ENCODE peak calls at places on chromosomes 7 and 10, in seven cellular contexts. Q is hepatic stellate cell; M is A673; N is islet precursor cell; G is activated CD4-positive, alpha-beta T cell treated with anti-CD3 and anti-CD28 coated beads for 36 hours; Z is fibroblast of pulmonary artery; U is EH. B is an unnamed sample.

GRCh38 chr7:148545172-148545571 is 45.4 kb upstream of the C7orf33 start:
- DNase-seq in G (no peak), Z (no peak), M (no peak), Q (no peak), N (no peak), U (no peak), B (no peak)

GRCh38 chr10:30247704-30248103 is 101.4 kb downstream of the MTPAP start:
- DNase-seq in N (no peak), G (no peak), U (no peak), Q (no peak), Z (no peak), M (no peak), B (no peak)

GRCh38 chr7:92763636-92764423 is 72.5 kb downstream of the CDK6 start:
- DNase-seq in U (peak; percentile 85), N (peak; percentile 83), Q (peak; percentile 26), G (no peak), M (peak; percentile 77), Z (peak; percentile 65), B (peak; percentile 51)

GRCh38 chr7:143322646-143323343 is 6.9 kb downstream of the CLCN1 start:
- DNase-seq in Z (no peak), G (no peak), Q (no peak), M (no peak), N (no peak), U (no peak), B (no peak)

GRCh38 chr10:15743443-15743842 is 23.7 kb upstream of the ITGA8 start:
- DNase-seq in U (no peak), N (no peak), Q (no peak), M (no peak), Z (no peak), G (no peak), B (no peak)

GRCh38 chr10:130809761-130810515 is 501.6 kb downstream of the TCERG1L start:
- DNase-seq in Z (no peak), M (peak; percentile 22), U (no peak), Q (no peak), N (peak; percentile 51), G (no peak), B (no peak)

GRCh38 chr10:5861269-5862031 is 28.2 kb downstream of the ANKRD16 start:
- DNase-seq in M (no peak), Z (peak; percentile 68), U (peak; percentile 95), G (no peak), N (no peak), Q (peak; percentile 87), B (peak; percentile 90)

GRCh38 chr7:30727061-30727945 is 24.6 kb upstream of the INMT start:
- DNase-seq in N (peak; percentile 67), M (no peak), U (peak; percentile 19), Z (no peak), Q (no peak), G (peak; percentile 69), B (no peak)

GRCh38 chr10:33115720-33116119 is 157.7 kb upstream of the ITGB1 start:
- DNase-seq in N (no peak), Q (no peak), U (peak; percentile 60), M (no peak), Z (peak; percentile 60), G (no peak), B (peak; percentile 81)

GRCh38 chr10:59628456-59628855 is 81.2 kb downstream of the SLC16A9 start:
- DNase-seq in Q (no peak), M (no peak), U (no peak), Z (no peak), G (no peak), N (no peak), B (no peak)

GRCh38 chr10:105837951-105838350 is 1196.9 kb downstream of the SORCS3 start:
- DNase-seq in Z (peak; percentile 39), Q (no peak), N (no peak), M (peak; percentile 52), U (peak; percentile 3), G (no peak), B (peak; percentile 8)

GRCh38 chr7:133688483-133689239 is 435.8 kb downstream of the EXOC4 start:
- DNase-seq in G (no peak), U (peak; percentile 76), Z (peak; percentile 61), Q (no peak), M (no peak), N (no peak), B (no peak)

GRCh38 chr10:71383972-71384687 is 12.6 kb upstream of the CDH23 start:
- DNase-seq in N (peak; percentile 84), M (peak; percentile 75), Q (peak; percentile 75), G (peak; percentile 87), Z (peak; percentile 48), U (peak; percentile 46), B (peak; percentile 28)

GRCh38 chr10:113585949-113586348 is 33.1 kb downstream of the HABP2 start:
- DNase-seq in U (no peak), N (no peak), M (no peak), Q (no peak), G (no peak), Z (no peak), B (no peak)

GRCh38 chr7:75704928-75705327 is 33.8 kb downstream of the HIP1 start:
- DNase-seq in G (no peak), Q (no peak), Z (no peak), N (no peak), U (no peak), M (no peak), B (no peak)

GRCh38 chr10:70923696-70924095 is 35.3 kb upstream of the PCBD1 start:
- DNase-seq in Z (no peak), M (no peak), U (no peak), N (no peak), Q (no peak), G (no peak), B (no peak)

GRCh38 chr10:84074521-84074920 is 64.8 kb upstream of the GHITM start:
- DNase-seq in N (no peak), Q (no peak), M (no peak), Z (no peak), G (no peak), U (no peak), B (peak; percentile 61)

GRCh38 chr10:132590752-132591121 is 53.1 kb downstream of the INPP5A start:
- DNase-seq in N (no peak), G (no peak), Q (no peak), M (no peak), U (no peak), Z (no peak), B (peak; percentile 27)

GRCh38 chr10:7855205-7855604 is 36.9 kb downstream of the TAF3 start:
- DNase-seq in Z (no peak), M (no peak), U (no peak), G (no peak), Q (no peak), N (peak; percentile 94), B (peak; percentile 6)

GRCh38 chr7:36758879-36759278 is 34.6 kb upstream of the AOAH start:
- DNase-seq in G (no peak), Z (no peak), Q (no peak), N (no peak), M (no peak), U (no peak), B (no peak)

GRCh38 chr7:91519241-91520200 is 255.3 kb downstream of the FZD1 start:
- DNase-seq in U (no peak), N (no peak), Q (no peak), M (peak; percentile 51), G (no peak), Z (peak; percentile 4), B (peak; percentile 13)

GRCh38 chr10:14676732-14677131 is 98.0 kb downstream of the FAM107B start:
- DNase-seq in G (no peak), M (no peak), U (no peak), Q (no peak), N (no peak), Z (no peak), B (no peak)

GRCh38 chr10:71528371-71529202 is 131.9 kb downstream of the CDH23 start:
- DNase-seq in M (peak; percentile 44), Q (no peak), G (no peak), Z (no peak), U (no peak), N (no peak), B (peak; percentile 54)